ENCODE peak calls at places on chromosomes 5 and 9, in four cellular contexts. L, M, A and W are unnamed samples.

GRCh38 chr5:10507575-10508024 is 56.3 kb upstream of the ANKRD33B start:
- DNase-seq in A (peak; percentile 56), M (no peak), L (no peak), W (no peak)

GRCh38 chr9:129026442-129027223 is 1.5 kb downstream of the SH3GLB2 start:
- DNase-seq in L (peak; percentile 29), M (peak; percentile 20), A (peak; percentile 85), W (no peak)

GRCh38 chr5:125198270-125198974 is 452.0 kb upstream of the ZNF608 start:
- DNase-seq in A (peak; percentile 90), M (peak; percentile 63), L (peak; percentile 21), W (peak; percentile 86)

GRCh38 chr5:72556351-72557146 is 49.3 kb upstream of the ZNF366 start:
- DNase-seq in M (peak; percentile 67), L (no peak), A (peak; percentile 90), W (peak; percentile 77)

GRCh38 chr5:80672140-80672736 is 17.5 kb upstream of the DHFR start:
- DNase-seq in A (peak; percentile 84), L (peak; percentile 66), M (peak; percentile 68), W (no peak)

GRCh38 chr9:8486095-8486494 is 686.5 kb upstream of the DMAC1 start:
- DNase-seq in A (peak; percentile 25), L (no peak), M (no peak), W (no peak)

GRCh38 chr9:126151671-126152050 is 175.0 kb upstream of the MVB12B start:
- DNase-seq in M (no peak), A (no peak), L (no peak), W (no peak)

GRCh38 chr9:68997676-68998075 is 16.2 kb downstream of the PRKACG start:
- DNase-seq in L (no peak), M (no peak), A (no peak), W (no peak)

GRCh38 chr9:33480094-33480493 is 6.4 kb upstream of the NOL6 start:
- DNase-seq in L (no peak), M (peak; percentile 16), A (no peak), W (no peak)

GRCh38 chr9:130053109-130053503 is 600 bp upstream of the GPR107 start:
- DNase-seq in M (no peak), L (no peak), A (no peak), W (no peak)

GRCh38 chr9:130054428-130054786 is 701 bp downstream of the GPR107 start:
- DNase-seq in M (no peak), L (peak; percentile 12), A (no peak), W (no peak)

GRCh38 chr9:130054820-130055219 is 1.1 kb downstream of the GPR107 start:
- DNase-seq in A (no peak), L (no peak), M (no peak), W (no peak)

GRCh38 chr9:130051855-130052254 is 1.9 kb upstream of the GPR107 start:
- DNase-seq in L (peak; percentile 38), A (peak; percentile 27), M (no peak), W (no peak)

GRCh38 chr9:130053504-130054427 is at the start of gene GPR107:
- DNase-seq in A (peak; percentile 90), L (peak; percentile 68), M (peak; percentile 67), W (peak; percentile 77)
- TF ChIP-seq CTCF in A (no peak), L (no peak), M (no peak), W (no peak)

GRCh38 chr5:156475831-156476551 is 149.0 kb downstream of the SGCD start:
- DNase-seq in A (peak; percentile 17), M (peak; percentile 96), L (peak; percentile 25), W (no peak)
- TF ChIP-seq CTCF in A (no peak), M (peak; percentile 56), L (no peak), W (no peak)

GRCh38 chr5:59813761-59814562 is 79.6 kb downstream of the PDE4D start:
- DNase-seq in A (peak; percentile 78), L (peak; percentile 56), M (peak; percentile 58), W (no peak)
- TF ChIP-seq CTCF in A (peak; percentile 79), L (peak; percentile 62), M (peak; percentile 70), W (peak; percentile 69)

DNA sequence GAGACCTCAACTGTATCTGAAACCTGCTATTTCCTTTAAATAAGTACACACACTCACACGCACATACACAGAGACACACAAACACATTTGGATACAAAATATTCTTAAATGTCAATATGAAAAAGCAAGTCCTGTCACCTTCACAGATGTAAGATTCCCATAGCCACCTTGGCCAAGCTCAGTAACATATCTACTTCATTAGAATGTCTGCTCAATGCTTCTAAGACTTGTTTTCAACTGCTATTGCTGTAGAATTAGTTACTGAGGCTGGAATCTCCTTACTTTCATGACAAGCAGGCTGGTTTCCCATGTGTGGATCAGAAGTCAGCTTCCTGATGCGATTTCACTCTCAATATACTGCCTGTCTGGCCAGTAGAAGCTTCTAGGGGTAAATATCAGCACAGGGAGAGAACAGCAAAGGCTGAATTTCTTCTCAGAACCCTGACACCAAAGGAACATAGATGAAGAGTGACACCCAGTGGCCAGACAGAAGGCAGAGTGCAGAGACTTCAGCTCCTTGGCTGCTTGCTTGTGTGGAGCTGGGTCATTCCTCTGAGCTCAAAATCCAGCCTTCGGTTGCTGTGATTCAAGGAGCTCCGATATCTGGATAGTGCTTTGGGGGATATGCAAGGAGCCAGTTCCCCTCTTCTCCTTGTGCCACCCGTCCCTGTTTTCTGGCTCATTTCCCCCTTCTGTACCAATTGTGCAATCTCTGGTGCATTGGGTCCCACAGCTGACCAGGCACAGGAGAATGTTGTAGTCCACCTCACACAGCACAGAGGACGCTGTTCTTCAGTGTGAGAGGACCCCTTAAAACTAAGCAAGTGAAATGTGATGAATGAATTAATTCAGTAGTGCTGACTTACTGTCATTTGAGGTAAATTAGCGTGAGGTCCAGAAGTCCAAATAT is 26.6 kb upstream of the ABLIM3 start:
- DNase-seq in M (peak; percentile 80), L (peak; percentile 77), A (peak; percentile 81), W (peak; percentile 67)
- TF ChIP-seq CTCF in M (peak; percentile 95), L (peak; percentile 88), A (peak; percentile 88), W (peak; percentile 39)

DNA sequence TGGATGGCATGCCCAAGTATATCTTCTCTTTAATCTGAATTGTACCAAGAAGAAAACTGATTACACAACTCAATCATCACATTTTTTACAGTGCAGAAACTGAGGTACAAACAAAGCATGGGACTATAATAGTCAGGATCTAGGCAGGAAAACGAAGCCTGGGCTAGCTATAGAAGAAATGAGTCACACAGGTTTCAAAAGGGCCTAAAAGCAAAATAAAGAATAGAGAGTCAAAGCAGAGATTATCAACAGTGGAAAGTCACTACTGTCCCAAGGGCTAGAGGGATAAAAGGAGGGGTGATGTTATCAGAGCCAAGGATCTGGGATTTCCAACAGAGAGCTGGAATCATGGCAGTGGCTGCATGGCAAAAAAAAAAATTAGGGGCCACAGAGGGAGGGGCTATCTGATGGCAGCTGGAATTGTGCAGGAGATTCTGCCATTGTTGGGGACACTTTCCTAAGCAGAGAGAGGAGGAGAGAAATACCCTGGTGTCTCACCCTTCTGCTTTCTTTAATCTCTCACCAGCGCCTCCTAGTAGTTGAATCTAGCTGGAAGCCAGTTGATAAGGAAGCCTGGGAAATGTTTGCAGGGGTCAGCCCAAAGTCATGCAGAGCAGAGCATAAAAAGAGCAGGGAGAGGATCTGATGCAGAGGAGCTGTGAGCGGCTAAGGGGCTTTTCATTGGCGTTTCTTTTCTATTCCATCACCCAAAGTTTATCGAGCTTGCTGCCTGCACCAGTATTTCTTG is 343.2 kb downstream of the ACTL7B start:
- DNase-seq in M (no peak), L (no peak), A (no peak), W (no peak)
- TF ChIP-seq CTCF in M (no peak), L (no peak), A (no peak), W (no peak)

GRCh38 chr5:28012538-28012937 is 974.2 kb upstream of the CDH9 start:
- DNase-seq in A (no peak), M (no peak), L (no peak), W (no peak)
- TF ChIP-seq CTCF in A (no peak), M (no peak), L (no peak), W (no peak)

GRCh38 chr9:103169798-103170197 is 174.7 kb downstream of the CYLC2 start:
- DNase-seq in A (no peak), M (no peak), L (no peak), W (no peak)

GRCh38 chr9:103167530-103167929 is 172.4 kb downstream of the CYLC2 start:
- DNase-seq in A (no peak), L (no peak), M (no peak), W (no peak)

DNA sequence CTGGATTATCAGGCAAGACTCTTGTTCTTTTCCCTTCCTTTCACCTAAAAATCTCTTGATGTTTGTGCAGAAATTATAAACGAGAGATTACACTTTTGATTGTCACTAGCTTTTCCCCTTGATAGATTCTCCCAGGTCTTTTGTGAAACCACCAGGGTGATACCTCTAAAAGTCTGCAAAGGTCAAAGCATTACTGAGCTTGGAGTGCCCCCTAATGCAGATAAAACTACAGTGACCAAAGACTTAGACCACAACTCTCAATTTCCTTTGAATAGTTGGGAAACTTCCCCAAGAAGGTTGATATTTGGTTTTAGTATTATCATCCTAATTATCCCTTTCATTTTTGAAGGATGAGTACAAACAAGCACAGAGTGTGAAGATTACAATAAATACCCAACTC is 173.1 kb downstream of the CYLC2 start:
- DNase-seq in L (no peak), M (no peak), A (no peak), W (no peak)
- TF ChIP-seq CTCF in L (no peak), M (no peak), A (no peak), W (no peak)